ENCODE peak calls at places on chromosome 14, in seven cellular contexts. W is H9; U is naive thymus-derived CD4-positive, alpha-beta T cell; Y is effector memory CD4-positive, alpha-beta T cell; S is uterus; R is spleen; F is endothelial cell of umbilical vein. G is an unnamed sample.
A peak's percentile ranks its signal among the peaks of the same experiment; 100 is the strongest.

GRCh38 chr14:70782361-70782760 is 27.0 kb downstream of the MAP3K9 start:
- DNase-seq in F (no peak), Y (no peak), U (no peak), R (no peak), S (no peak), W (no peak), G (no peak)

GRCh38 chr14:104802913-104803184 is 1.9 kb downstream of the ZBTB42 start:
- DNase-seq in S (no peak), F (no peak), R (no peak), Y (no peak), U (no peak), W (no peak), G (no peak)

GRCh38 chr14:36217732-36218131 is 41.2 kb upstream of the PTCSC3 start:
- DNase-seq in U (no peak), R (no peak), Y (no peak), F (no peak), W (no peak), S (no peak), G (no peak)

GRCh38 chr14:60250318-60251035 is 1.5 kb downstream of the PPM1A start:
- DNase-seq in F (no peak), R (peak; percentile 51), Y (no peak), W (no peak), S (no peak), U (no peak), G (no peak)

GRCh38 chr14:101289230-101289690 is 272.0 kb upstream of the DIO3 start:
- DNase-seq in R (no peak), Y (no peak), F (no peak), W (no peak), S (no peak), U (no peak), G (no peak)

GRCh38 chr14:103533999-103534575 is 5.1 kb downstream of the TRMT61A start:
- DNase-seq in U (no peak), W (no peak), S (no peak), Y (no peak), F (no peak), R (no peak), G (no peak)

GRCh38 chr14:91252901-91253794 is 8.6 kb upstream of the GPR68 start:
- DNase-seq in F (no peak), R (peak; percentile 91), S (no peak), U (no peak), Y (peak; percentile 38), W (peak; percentile 69), G (peak; percentile 47)

GRCh38 chr14:21382886-21383847 is 652 bp downstream of the SUPT16H start:
- DNase-seq in F (peak; percentile 59), S (peak; percentile 28), R (peak; percentile 88), Y (peak; percentile 35), W (no peak), U (peak; percentile 31), G (peak; percentile 47)

GRCh38 chr14:54893151-54893760 is 9.4 kb downstream of the GCH1 start:
- DNase-seq in F (peak; percentile 77), W (no peak), U (peak; percentile 20), Y (no peak), R (no peak), S (no peak), G (no peak)

GRCh38 chr14:39050389-39050788 is 52.6 kb downstream of the SEC23A start:
- DNase-seq in Y (no peak), F (peak; percentile 59), U (no peak), S (no peak), W (no peak), R (no peak), G (no peak)

GRCh38 chr14:80930836-80931389 is 10.6 kb downstream of the CEP128 start:
- DNase-seq in F (no peak), R (no peak), U (peak; percentile 39), Y (no peak), S (no peak), W (no peak), G (no peak)

GRCh38 chr14:80973918-80974317 is 18.5 kb downstream of the TSHR start:
- DNase-seq in S (peak; percentile 20), R (no peak), W (no peak), Y (no peak), F (no peak), U (no peak), G (no peak)

GRCh38 chr14:50795127-50795526 is 35.8 kb downstream of the NIN start:
- DNase-seq in S (no peak), Y (no peak), W (no peak), F (no peak), R (no peak), U (no peak), G (no peak)

DNA sequence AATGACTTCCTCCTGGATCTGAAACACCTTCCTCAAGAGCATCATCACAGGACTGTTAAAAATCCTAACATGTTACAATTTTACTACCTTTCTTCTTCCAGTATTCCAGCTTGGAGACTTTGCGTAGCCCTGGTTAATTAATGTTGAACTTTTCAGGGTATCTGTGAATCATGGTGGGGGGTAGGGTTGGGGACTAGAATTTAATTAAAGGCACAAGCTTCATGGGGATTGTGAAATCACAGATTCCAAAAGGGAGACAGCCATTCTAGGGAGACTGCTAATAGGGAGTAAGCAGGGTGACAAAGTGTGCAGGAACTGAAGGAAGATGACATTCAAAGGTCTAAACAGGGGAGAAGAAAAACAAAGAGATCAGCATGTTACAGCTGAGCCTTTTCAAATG is 581.9 kb downstream of the DIO2 start:
- DNase-seq in W (no peak), S (no peak), Y (no peak), R (no peak), U (no peak), F (no peak), G (no peak)
- H3K9me3 ChIP-seq in W (no peaks in the 10 kb centered on the region), S (no peaks in the 10 kb centered on the region), Y (no peaks in the 10 kb centered on the region), R (peaks cover 10% of the 10 kb centered on the region), U (no peaks in the 10 kb centered on the region), F (peaks cover 4% of the 10 kb centered on the region), G (no peaks in the 10 kb centered on the region)

GRCh38 chr14:106547735-106548550 is 1021.6 kb downstream of the TMEM121 start:
- DNase-seq in S (no peak), U (no peak), F (no peak), R (no peak), W (no peak), Y (no peak), G (no peak)
- H3K9me3 ChIP-seq in S (no peaks in the 10 kb centered on the region), U (no peaks in the 10 kb centered on the region), F (peaks cover 4% of the 10 kb centered on the region), R (no peaks in the 10 kb centered on the region), W (peaks cover 91% of the 10 kb centered on the region), Y (no peaks in the 10 kb centered on the region), G (no peaks in the 10 kb centered on the region)

DNA sequence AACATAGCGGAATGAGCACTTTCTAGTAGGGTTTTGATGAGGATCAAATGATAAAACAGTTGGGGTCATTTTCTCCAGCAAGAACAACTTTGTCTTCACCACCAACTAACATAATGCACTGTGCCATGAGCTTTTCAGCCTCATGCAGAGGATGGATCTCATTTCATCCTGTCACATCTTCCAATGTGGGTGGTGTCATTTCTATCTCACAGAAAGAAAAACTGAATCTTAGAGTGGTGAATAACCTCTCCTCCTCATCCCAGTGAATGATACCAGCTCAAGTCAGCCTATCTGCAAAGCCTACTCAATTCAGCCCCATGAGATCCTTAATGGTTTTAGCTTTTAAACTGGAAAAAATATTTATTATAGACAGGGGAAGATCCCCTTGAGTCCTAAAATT is 1147.2 kb downstream of the VRK1 start:
- DNase-seq in W (no peak), U (no peak), Y (no peak), R (no peak), F (no peak), S (no peak), G (no peak)
- H3K9me3 ChIP-seq in W (no peaks in the 10 kb centered on the region), U (no peaks in the 10 kb centered on the region), Y (no peaks in the 10 kb centered on the region), R (peaks cover 7% of the 10 kb centered on the region), F (peaks cover 3% of the 10 kb centered on the region), S (no peaks in the 10 kb centered on the region), G (no peaks in the 10 kb centered on the region)

DNA sequence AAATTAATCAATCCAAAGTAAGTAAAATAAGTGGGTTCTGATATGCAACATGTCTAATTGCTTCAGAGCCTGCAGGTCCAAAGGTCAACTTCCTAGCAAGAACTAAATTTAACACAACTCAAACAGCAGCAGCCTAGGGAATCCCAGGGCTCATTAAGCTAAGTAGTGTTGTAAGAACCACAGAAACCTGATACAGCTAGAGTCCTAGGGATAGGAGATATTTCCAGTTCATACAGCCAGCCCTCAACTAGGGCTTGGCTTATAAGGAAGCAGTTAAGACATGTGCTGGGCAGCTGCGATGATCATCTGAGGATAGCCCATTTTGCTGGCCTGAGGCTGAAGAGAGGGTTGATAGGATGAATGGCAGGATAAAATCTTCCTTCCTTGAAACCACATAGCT is at the start of gene OR4Q3:
- DNase-seq in S (no peak), U (no peak), R (no peak), F (no peak), W (no peak), Y (no peak), G (no peak)
- H3K9me3 ChIP-seq in S (no peaks in the 10 kb centered on the region), U (no peaks in the 10 kb centered on the region), R (peaks cover 6% of the 10 kb centered on the region), F (no peaks in the 10 kb centered on the region), W (peaks cover 76% of the 10 kb centered on the region), Y (no peaks in the 10 kb centered on the region), G (no peaks in the 10 kb centered on the region)